ENCODE peak calls at places on chromosome 18, in four cellular contexts. S, B, L and A are unnamed samples.

GRCh38 chr18:12442946-12443345 is 35.2 kb downstream of the PRELID3A start:
- DNase-seq in S (no peak), B (peak), L (no peak), A (no peak)

GRCh38 chr18:68215931-68216330 is 499.0 kb downstream of the TMX3 start:
- DNase-seq in S (no peak), B (peak), L (no peak), A (no peak)

GRCh38 chr18:9401166-9401565 is 66.6 kb downstream of the TWSG1 start:
- DNase-seq in S (no peak), B (no peak), L (no peak), A (no peak)

GRCh38 chr18:55588001-55588875 is at the start of gene TCF4:
- DNase-seq in S (peak), B (peak), L (peak), A (peak)

GRCh38 chr18:41745166-41746049 is 209.6 kb upstream of the PIK3C3 start:
- DNase-seq in S (no peak), B (peak), L (peak), A (peak)

GRCh38 chr18:32918692-32919250 is 145.9 kb upstream of the KLHL14 start:
- DNase-seq in S (no peak), B (no peak), L (no peak), A (no peak)

GRCh38 chr18:60145776-60146175 is 226.8 kb downstream of the MC4R start:
- DNase-seq in S (no peak), B (no peak), L (no peak), A (peak)

GRCh38 chr18:68441241-68441640 is 273.7 kb downstream of the TMX3 start:
- DNase-seq in S (no peak), B (peak), L (no peak), A (no peak)

GRCh38 chr18:47756364-47757016 is 174.0 kb downstream of the SMAD2 start:
- DNase-seq in S (no peak), B (peak), L (peak), A (peak)
- TF ChIP-seq CTCF in S (peak), B (peak), L (peak), A (peak)

GRCh38 chr18:43661570-43661969 is 384.3 kb upstream of the SYT4 start:
- DNase-seq in S (no peak), B (peak), L (peak), A (peak)
- TF ChIP-seq CTCF in S (no peak), B (peak), L (no peak), A (peak)

DNA sequence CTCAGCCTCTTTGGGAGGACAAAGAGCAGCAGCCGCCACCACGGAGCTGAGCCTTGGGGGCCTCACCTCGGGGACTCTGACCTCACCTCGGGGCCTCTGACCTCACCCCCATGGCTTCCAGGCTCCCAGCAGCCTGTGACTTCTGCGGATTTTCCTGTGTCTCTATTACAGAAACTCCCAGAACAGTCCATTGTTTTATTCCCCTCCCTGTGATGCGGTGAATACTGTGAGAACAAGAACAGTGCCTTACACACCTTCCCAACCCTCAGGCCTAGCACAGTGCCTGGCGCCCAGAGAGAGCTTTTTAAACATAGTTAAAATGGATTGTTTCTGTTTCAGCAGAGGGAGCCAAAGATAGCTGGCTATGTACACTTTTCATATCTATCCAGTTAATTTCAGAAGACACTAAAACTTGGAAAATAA is 63.7 kb downstream of the MBP start:
- DNase-seq in S (no peak), B (no peak), L (no peak), A (peak)
- TF ChIP-seq CTCF in S (no peak), B (peak), L (no peak), A (no peak)

GRCh38 chr18:78993014-78993926 is 13.7 kb downstream of the SALL3 start:
- DNase-seq in S (no peak), B (no peak), L (no peak), A (no peak)
- TF ChIP-seq CTCF in S (no peak), B (no peak), L (no peak), A (no peak)

GRCh38 chr18:48922801-48923730 is 27.7 kb downstream of the SMAD7 start:
- DNase-seq in S (peak), B (peak), L (peak), A (peak)

GRCh38 chr18:48923746-48924580 is 26.8 kb downstream of the SMAD7 start:
- DNase-seq in S (peak), B (peak), L (no peak), A (no peak)

GRCh38 chr18:48926420-48926857 is 24.3 kb downstream of the SMAD7 start:
- DNase-seq in S (no peak), B (no peak), L (peak), A (no peak)

GRCh38 chr18:48927286-48928080 is 23.3 kb downstream of the SMAD7 start:
- DNase-seq in S (no peak), B (no peak), L (no peak), A (no peak)

DNA sequence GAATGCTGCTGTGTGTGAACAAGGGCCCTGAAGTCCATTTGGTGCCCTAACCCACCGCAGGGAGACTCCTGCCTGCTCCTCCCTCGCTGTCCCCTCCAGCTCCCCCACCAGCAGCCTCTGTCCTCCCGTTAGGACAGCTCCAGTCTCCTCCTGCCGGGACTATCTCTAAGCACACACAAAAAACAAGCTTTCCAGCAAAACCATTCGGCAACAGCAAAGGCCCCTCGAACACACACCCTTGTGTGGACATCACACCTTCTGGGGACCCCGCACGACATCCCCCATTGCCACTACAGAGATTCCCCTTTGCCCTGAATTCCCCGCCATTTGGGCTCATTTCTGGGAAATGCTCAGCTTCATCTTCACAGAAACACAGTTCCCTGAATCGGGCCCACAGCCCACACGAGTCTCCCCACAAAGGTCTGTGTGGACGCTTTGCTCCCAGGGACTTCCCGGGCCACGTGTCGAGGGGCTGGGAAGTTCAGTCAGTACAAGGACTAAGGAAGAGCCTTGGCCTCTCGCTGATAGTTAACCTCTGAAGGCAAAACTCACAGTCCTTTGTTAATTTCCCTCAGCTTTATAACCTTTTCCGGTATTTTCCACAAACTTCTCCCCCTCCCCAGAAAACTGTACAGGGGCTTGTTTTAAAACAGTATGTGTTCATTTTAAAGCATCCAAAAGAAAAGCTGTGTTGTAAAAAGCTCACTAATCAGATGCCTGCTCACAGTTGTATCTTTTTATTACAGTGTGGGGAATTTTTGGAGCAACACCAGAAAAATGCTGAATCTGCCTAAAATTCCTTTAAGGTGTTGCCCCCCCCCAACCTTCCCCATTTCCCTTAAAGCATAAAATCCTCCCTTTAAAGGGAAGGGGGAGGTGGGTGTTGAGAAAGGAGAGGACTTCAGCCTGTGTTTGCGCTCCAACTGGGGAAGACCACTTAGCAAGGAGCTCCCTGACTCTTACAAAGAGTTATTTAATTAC is 25.9 kb downstream of the SMAD7 start:
- DNase-seq in S (peak), B (no peak), L (no peak), A (peak)
- TF ChIP-seq CTCF in S (no peak), B (no peak), L (no peak), A (no peak)

DNA sequence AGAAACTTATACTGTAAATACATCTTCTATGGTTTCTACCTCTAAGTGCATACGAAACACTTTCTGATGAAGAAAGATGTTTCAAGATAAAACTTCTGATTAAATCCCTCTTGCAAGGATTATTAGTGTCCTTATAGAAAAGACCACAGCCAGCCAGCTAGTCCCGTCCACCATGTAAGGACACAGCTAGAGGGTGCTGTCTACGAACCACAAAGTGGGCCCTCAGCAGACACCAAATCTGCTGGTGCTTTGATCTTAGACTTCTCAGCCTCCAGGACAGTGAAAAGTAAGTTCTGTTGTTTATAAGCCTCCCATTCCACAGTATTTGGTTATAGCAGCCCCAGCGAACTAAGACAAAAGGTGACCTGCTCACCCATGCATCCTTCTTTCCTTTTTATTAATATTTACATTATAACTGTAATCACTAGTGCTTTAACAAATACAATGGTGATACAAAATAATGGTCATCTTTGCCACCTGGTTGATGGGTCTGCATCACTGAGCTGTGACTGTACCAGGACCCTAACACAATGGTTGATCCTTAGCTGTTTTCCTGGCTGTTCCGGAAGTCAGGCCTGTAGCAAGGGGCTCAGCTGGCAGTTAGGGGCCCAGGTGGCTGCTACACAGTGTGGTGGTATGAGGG is 108.4 kb upstream of the SMAD7 start:
- DNase-seq in S (no peak), B (peak), L (no peak), A (peak)
- TF ChIP-seq CTCF in S (no peak), B (peak), L (no peak), A (peak)